ENCODE peak calls at places on chromosome 20, in five cellular contexts. G, N, C, O and H are unnamed samples.

GRCh38 chr20:10216146-10216741 is 2.4 kb upstream of the SNAP25 start:
- DNase-seq in O (no peak), N (no peak), C (no peak), G (no peak), H (no peak)

GRCh38 chr20:39822667-39823066 is 860.5 kb downstream of the DHX35 start:
- DNase-seq in G (no peak), O (no peak), N (no peak), C (no peak), H (no peak)

GRCh38 chr20:47501117-47501482 is 587 bp upstream of the NCOA3 start:
- DNase-seq in C (no peak), N (no peak), O (no peak), G (no peak), H (no peak)

GRCh38 chr20:56676001-56676400 is 46.9 kb downstream of the TFAP2C start:
- DNase-seq in N (no peak), G (no peak), C (no peak), O (no peak), H (no peak)

GRCh38 chr20:10795286-10796026 is 121.7 kb upstream of the JAG1 start:
- DNase-seq in O (no peak), C (no peak), G (no peak), N (no peak), H (no peak)

GRCh38 chr20:57603120-57603519 is 17.1 kb downstream of the ZBP1 start:
- DNase-seq in N (no peak), G (no peak), C (no peak), O (no peak), H (no peak)

GRCh38 chr20:43774754-43775153 is 48.0 kb upstream of the GTSF1L start:
- DNase-seq in G (no peak), N (no peak), C (peak), O (no peak), H (no peak)

GRCh38 chr20:52192296-52193007 is 873 bp upstream of the ZFP64 start:
- DNase-seq in N (no peak), O (peak), C (peak), G (no peak), H (no peak)

GRCh38 chr20:51059862-51060261 is 37.0 kb upstream of the KCNG1 start:
- DNase-seq in O (no peak), C (no peak), N (no peak), G (no peak), H (no peak)

GRCh38 chr20:32497589-32498224 is 87.4 kb downstream of the NOL4L start:
- DNase-seq in G (no peak), O (no peak), N (no peak), C (no peak), H (no peak)

GRCh38 chr20:13111249-13111911 is 102.6 kb downstream of the SPTLC3 start:
- DNase-seq in O (no peak), C (peak), N (no peak), G (no peak), H (no peak)

GRCh38 chr20:47432251-47433210 is 69.2 kb upstream of the NCOA3 start:
- DNase-seq in G (no peak), N (no peak), C (no peak), O (peak), H (no peak)

GRCh38 chr20:23226612-23227265 is 123.9 kb upstream of the NXT1 start:
- DNase-seq in O (no peak), G (no peak), N (no peak), C (peak), H (no peak)

GRCh38 chr20:52103469-52103910 is 88.1 kb downstream of the ZFP64 start:
- DNase-seq in C (no peak), G (no peak), N (peak), O (no peak), H (peak)

GRCh38 chr20:29497261-29497671 is 1760.2 kb upstream of the DEFB115 start:
- DNase-seq in O (no peak), C (peak), N (peak), G (peak), H (no peak)

GRCh38 chr20:48025061-48025515 is 239.8 kb upstream of the SULF2 start:
- DNase-seq in C (no peak), N (peak), G (peak), O (no peak), H (peak)

GRCh38 chr20:57598491-57598890 is 21.7 kb downstream of the ZBP1 start:
- DNase-seq in O (no peak), G (no peak), C (no peak), N (no peak), H (no peak)

GRCh38 chr20:21262812-21263211 is 40.3 kb upstream of the XRN2 start:
- DNase-seq in N (no peak), C (no peak), G (no peak), O (no peak), H (no peak)
- TF ChIP-seq POLR2A in N (no peak), C (no peak), G (no peak), O (no peak), H (no peak)

GRCh38 chr20:17569616-17570346 is at the start of gene DSTN:
- DNase-seq in O (peak), N (peak), G (peak), C (peak), H (peak)

GRCh38 chr20:17571153-17571527 is 1.3 kb downstream of the DSTN start:
- DNase-seq in C (no peak), G (no peak), N (no peak), O (no peak), H (no peak)

GRCh38 chr20:17568045-17568788 is 1.7 kb upstream of the DSTN start:
- DNase-seq in C (no peak), N (no peak), G (no peak), O (no peak), H (no peak)

GRCh38 chr20:17570347-17571152 is 675 bp downstream of the DSTN start:
- DNase-seq in C (peak), N (no peak), G (peak), O (peak), H (no peak)

DNA sequence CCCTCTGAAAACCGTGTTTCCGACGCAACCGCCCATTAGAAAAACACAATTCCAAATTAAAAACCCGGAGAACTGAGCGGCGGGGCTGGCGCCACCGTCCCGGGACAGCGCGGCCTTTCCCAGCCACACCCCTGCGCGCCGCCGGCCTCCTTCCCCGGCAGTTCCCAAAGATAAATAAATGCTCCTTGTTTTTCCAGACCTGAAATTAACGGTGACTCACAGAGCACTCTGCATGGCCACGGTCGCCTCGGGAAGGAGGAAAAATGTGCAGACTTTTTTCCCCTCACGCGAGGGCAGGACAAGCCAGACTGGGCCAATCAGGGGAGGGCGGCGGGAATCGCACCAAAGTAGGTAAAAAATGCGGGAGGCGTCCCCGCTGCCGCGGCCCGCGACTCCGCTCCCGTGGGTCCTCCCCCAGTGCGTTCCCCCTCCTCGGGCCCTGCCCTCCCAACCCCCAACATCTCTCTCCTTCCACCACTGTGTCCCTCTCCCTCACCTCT is 853 bp upstream of the DSTN start:
- DNase-seq in N (peak), O (peak), C (peak), G (peak), H (peak)
- TF ChIP-seq POLR2A in N (peak), O (peak), C (peak), G (peak), H (peak)

DNA sequence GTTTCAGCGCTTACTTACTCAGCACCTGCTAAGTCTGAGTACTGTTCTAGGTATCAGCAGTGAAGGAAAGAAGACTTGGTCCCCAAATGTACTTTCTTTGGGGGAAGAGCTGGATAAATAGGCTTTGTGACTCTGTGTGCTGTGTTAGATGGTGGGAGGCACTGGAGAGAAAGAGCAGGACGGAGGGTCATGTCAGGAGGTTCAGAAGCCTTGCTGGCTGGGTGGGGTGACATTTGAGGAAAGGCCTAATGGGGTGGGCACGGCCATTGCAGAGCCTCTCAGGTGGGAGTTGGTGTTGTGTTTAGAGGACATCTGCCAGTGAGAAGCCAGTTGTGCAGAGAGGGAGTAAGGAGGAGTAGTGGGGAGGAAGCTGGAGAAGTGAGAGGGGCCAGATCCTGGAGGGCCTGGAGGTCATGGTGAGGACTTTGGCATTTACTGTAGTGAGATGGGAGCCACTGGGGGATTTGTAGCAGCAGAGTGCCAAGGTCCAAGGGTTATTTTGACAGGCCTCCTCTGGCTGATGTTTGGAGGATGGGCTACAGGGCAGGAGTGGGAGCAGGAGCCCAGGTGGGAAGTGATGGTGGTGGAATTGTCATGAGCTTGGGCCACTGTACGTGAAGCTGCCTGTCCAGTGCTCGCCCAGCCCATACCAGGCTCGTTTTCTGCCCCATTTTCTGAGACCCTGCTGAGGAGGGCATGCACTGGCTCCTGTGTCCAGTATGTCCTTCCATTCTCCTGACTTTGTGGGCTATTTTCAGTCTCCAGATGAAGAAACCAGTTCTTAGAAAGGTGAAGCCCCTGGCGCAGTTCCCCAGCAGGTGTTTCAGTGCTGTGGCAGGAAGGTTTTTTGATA is 886 bp downstream of the SDCBP2 start:
- DNase-seq in C (peak), O (no peak), G (no peak), N (no peak), H (no peak)
- TF ChIP-seq POLR2A in C (peak), O (no peak), G (no peak), N (no peak), H (no peak)

GRCh38 chr20:38004416-38004815 is 28.8 kb downstream of the TTI1 start:
- DNase-seq in G (no peak), O (no peak), N (no peak), C (no peak), H (no peak)

GRCh38 chr20:38005866-38006265 is 27.4 kb downstream of the TTI1 start:
- DNase-seq in O (no peak), N (no peak), G (no peak), C (no peak), H (no peak)

GRCh38 chr20:38008233-38008944 is 24.9 kb downstream of the TTI1 start:
- DNase-seq in G (no peak), N (no peak), O (no peak), C (no peak), H (no peak)

GRCh38 chr20:38012332-38012731 is 20.9 kb downstream of the TTI1 start:
- DNase-seq in N (no peak), O (no peak), G (no peak), C (no peak), H (no peak)

GRCh38 chr20:38007526-38007925 is 25.7 kb downstream of the TTI1 start:
- DNase-seq in G (no peak), C (no peak), N (no peak), O (no peak), H (no peak)
- TF ChIP-seq POLR2A in G (no peak), C (no peak), N (no peak), O (no peak), H (no peak)

GRCh38 chr20:34876161-34877001 is at the start of gene ACSS2:
- DNase-seq in G (peak), O (peak), C (peak), N (peak), H (peak)
- TF ChIP-seq POLR2A in G (peak), O (peak), C (peak), N (peak), H (peak)

GRCh38 chr20:63274381-63275228 is 2.0 kb downstream of the ARFGAP1 start:
- DNase-seq in G (no peak), C (no peak), N (peak), O (no peak), H (no peak)
- TF ChIP-seq POLR2A in G (no peak), C (no peak), N (no peak), O (no peak), H (no peak)

GRCh38 chr20:33732166-33732970 is 572 bp downstream of the ZNF341 start:
- DNase-seq in O (peak), C (peak), N (no peak), G (peak), H (no peak)
- TF ChIP-seq POLR2A in O (peak), C (peak), N (peak), G (peak), H (peak)

GRCh38 chr20:41800040-41800439 is 181.9 kb upstream of the CHD6 start:
- DNase-seq in O (no peak), C (no peak), N (no peak), G (no peak), H (no peak)
- TF ChIP-seq POLR2A in O (no peak), C (no peak), N (no peak), G (no peak), H (no peak)

GRCh38 chr20:63520594-63520938 is at the start of gene PPDPF:
- DNase-seq in O (no peak), N (peak), C (peak), G (peak), H (peak)
- TF ChIP-seq POLR2A in O (peak), N (peak), C (peak), G (peak), H (peak)

GRCh38 chr20:37534401-37535157 is 6.9 kb upstream of the BLCAP start:
- DNase-seq in O (peak), N (no peak), G (peak), C (peak), H (no peak)
- TF ChIP-seq POLR2A in O (no peak), N (no peak), G (no peak), C (no peak), H (no peak)